ENCODE peak calls at places on chromosomes 7 and 10, in ten cellular contexts. Z, D, F, I, H, G, B, P, X and Q are unnamed samples.

GRCh38 chr7:71408276-71408675 is 276.3 kb downstream of the GALNT17 start:
- DNase-seq in I (no peak), B (no peak), F (no peak), P (no peak), H (no peak), Z (no peak), D (no peak), G (no peak), X (no peak), Q (no peak)

GRCh38 chr7:16419859-16420258 is 1.5 kb downstream of the CRPPA start:
- DNase-seq in F (no peak), P (no peak), B (no peak), Z (no peak), I (no peak), H (no peak), G (no peak), X (no peak), D (no peak), Q (no peak)

GRCh38 chr7:22193361-22194016 is 163.5 kb downstream of the RAPGEF5 start:
- DNase-seq in P (no peak), I (no peak), F (no peak), Z (no peak), B (peak), G (no peak), D (no peak), X (no peak), H (no peak), Q (no peak)

GRCh38 chr10:5623081-5623748 is 43.2 kb downstream of the ASB13 start:
- DNase-seq in D (peak), B (peak), I (peak), X (peak), Z (peak), G (peak), F (peak), P (peak), H (peak), Q (peak)

GRCh38 chr10:11424456-11425287 is 186.8 kb downstream of the USP6NL start:
- DNase-seq in H (peak), D (peak), I (no peak), F (peak), Z (no peak), G (no peak), B (peak), P (no peak), X (no peak), Q (no peak)

GRCh38 chr7:151361193-151361959 is 19.8 kb downstream of the NUB1 start:
- DNase-seq in Z (peak), P (no peak), I (no peak), D (no peak), F (no peak), G (no peak), H (no peak), B (no peak), X (no peak), Q (no peak)

GRCh38 chr10:95183132-95183450 is 10.9 kb upstream of the ACSM6 start:
- DNase-seq in H (no peak), F (no peak), Z (no peak), D (no peak), X (no peak), P (no peak), B (no peak), G (no peak), I (no peak), Q (no peak)

GRCh38 chr7:69739182-69739581 is 140.9 kb downstream of the AUTS2 start:
- DNase-seq in G (no peak), H (no peak), Z (no peak), B (no peak), F (no peak), P (no peak), D (no peak), X (no peak), I (no peak), Q (no peak)

GRCh38 chr7:148156248-148156647 is 434.3 kb upstream of the C7orf33 start:
- DNase-seq in P (no peak), Z (no peak), D (no peak), B (no peak), I (no peak), X (no peak), G (no peak), H (no peak), F (no peak), Q (no peak)

GRCh38 chr7:128839751-128840177 is 9.6 kb downstream of the FLNC start:
- DNase-seq in Z (no peak), X (no peak), I (no peak), B (no peak), P (no peak), G (no peak), H (no peak), F (no peak), D (no peak), Q (no peak)

GRCh38 chr10:28721318-28721717 is 44.0 kb downstream of the BAMBI start:
- DNase-seq in F (no peak), B (no peak), D (no peak), G (no peak), I (no peak), P (no peak), X (no peak), H (no peak), Z (no peak), Q (no peak)

GRCh38 chr10:49791100-49791499 is 29.0 kb upstream of the OGDHL start:
- DNase-seq in B (no peak), H (no peak), I (no peak), Z (no peak), P (no peak), F (no peak), G (no peak), D (no peak), X (no peak), Q (no peak)

GRCh38 chr7:43642897-43643630 is 60.2 kb downstream of the STK17A start:
- DNase-seq in H (no peak), X (no peak), D (no peak), P (no peak), F (no peak), B (no peak), G (no peak), Z (no peak), I (no peak), Q (no peak)

GRCh38 chr7:22821702-22822485 is 755 bp downstream of the TOMM7 start:
- DNase-seq in B (no peak), H (no peak), I (no peak), G (no peak), P (peak), X (no peak), F (no peak), D (no peak), Z (no peak), Q (no peak)

GRCh38 chr7:99314504-99314903 is 11.2 kb upstream of the ARPC1A start:
- DNase-seq in X (no peak), G (no peak), Z (no peak), P (no peak), D (peak), B (no peak), F (no peak), H (peak), I (no peak), Q (peak)

GRCh38 chr10:133185916-133186315 is 25.9 kb downstream of the KNDC1 start:
- DNase-seq in P (no peak), H (no peak), Z (no peak), F (peak), D (no peak), X (no peak), B (no peak), G (no peak), I (no peak), Q (no peak)
- TF ChIP-seq POLR2AphosphoS5 in P (no peak), H (no peak), Z (no peak), F (no peak), D (no peak), X (no peak), B (no peak), G (no peak), I (no peak), Q (no peak)

DNA sequence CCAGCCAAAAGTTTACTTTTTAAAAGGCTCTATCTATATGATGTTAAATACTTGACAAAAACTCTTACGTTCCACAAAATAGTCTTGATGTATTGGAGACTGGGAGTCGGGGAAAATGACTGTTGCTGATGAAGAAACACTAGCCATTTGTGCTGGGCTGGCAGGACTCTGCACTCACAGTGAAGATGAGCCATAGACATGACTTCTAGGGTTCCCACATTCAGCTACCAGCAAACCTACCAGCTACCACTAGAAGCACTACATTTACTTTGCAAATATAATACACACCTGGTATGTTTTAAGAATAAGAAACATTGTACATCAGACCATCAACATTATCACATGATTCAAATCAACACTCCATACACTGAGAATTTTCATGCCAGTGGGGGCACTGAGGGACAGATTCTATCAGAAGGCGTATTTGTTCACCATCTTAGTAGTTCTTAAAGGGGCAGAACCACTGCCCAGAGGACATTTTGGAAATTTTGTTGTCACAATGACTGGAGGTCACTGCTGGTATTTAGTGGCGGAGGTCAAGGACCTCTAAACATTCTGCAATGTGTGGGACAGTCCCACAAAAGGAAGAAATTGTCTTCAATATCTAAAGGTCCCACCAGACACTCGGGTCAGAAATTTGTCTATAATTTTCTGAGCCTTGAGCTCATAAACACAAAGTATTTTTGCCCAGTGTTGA is 52.3 kb downstream of the PARD3 start:
- DNase-seq in H (no peak), Z (no peak), P (no peak), D (no peak), B (no peak), X (no peak), I (no peak), F (no peak), G (no peak), Q (no peak)
- TF ChIP-seq POLR2AphosphoS5 in H (no peak), Z (no peak), P (no peak), D (no peak), B (no peak), X (no peak), I (no peak), F (no peak), G (no peak), Q (no peak)

GRCh38 chr10:63713191-63714144 is 192.3 kb downstream of the REEP3 start:
- DNase-seq in B (peak), Z (no peak), P (no peak), F (peak), G (no peak), I (no peak), X (no peak), H (peak), D (peak), Q (no peak)
- TF ChIP-seq POLR2AphosphoS5 in B (peak), Z (peak), P (no peak), F (peak), G (no peak), I (no peak), X (no peak), H (peak), D (peak), Q (no peak)

DNA sequence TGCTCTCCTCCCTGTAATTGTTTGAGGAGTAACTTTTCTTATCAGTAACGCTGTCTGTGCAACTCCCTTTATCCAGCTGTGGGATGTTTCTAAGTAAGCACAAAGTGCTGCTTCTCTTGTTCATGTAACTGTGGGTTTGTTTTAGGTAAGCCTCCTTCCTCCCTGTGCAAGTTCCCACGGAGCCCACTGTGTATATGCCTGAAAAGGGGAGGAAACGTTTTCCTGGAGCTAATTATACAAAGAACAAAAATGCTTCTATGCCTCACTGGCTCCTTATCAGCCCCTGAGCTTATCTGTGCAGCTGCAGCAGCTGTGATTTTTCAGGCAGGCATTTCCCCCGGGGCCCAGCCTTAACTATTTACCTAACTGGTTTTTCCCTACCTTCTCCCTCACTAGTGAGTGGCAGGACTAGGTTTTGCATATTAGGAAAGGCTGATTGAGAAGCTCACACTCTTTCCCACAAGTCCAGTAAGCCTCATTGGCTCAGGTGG is 593.4 kb upstream of the GHITM start:
- DNase-seq in I (no peak), G (no peak), Z (no peak), D (no peak), F (peak), P (no peak), X (no peak), B (no peak), H (no peak), Q (no peak)
- TF ChIP-seq POLR2AphosphoS5 in I (no peak), G (no peak), Z (no peak), D (no peak), F (no peak), P (no peak), X (no peak), B (no peak), H (no peak), Q (no peak)

DNA sequence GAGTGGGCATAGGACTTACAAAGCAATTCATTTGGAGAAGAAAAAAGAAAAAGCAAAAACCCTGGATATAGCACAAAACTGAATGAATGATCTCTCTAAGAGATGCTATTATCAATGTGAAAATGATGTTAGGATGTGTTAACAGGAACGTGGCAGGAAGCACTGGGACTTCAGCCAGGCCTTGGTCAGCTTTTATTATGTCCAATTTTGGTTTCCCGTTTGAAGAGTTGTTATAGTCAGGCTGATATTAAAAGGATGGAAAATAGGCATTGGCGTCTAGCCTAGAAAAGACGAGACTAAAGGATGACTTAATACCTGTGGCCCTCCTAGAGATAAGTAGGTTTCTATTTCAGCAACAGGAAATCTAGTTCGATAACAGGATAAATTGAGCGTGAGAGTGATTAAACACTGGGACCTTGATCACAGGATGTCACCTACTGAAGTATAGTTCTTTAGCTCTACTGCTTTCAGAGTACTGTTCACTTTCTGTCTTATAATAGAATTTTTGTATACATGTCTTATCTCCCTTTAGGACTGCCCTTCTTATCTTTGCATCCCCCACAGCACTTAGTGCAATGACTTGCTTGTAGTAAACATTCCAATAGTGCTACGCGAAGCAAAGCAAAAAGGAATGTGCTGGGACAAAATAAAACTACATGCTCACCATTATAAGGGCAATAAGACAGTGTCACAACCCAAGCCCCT is 99.8 kb upstream of the AGBL3 start:
- DNase-seq in H (no peak), P (no peak), I (no peak), B (no peak), Z (peak), G (no peak), F (no peak), X (no peak), D (no peak), Q (no peak)
- TF ChIP-seq POLR2AphosphoS5 in H (peak), P (no peak), I (no peak), B (no peak), Z (no peak), G (no peak), F (no peak), X (peak), D (no peak), Q (no peak)

DNA sequence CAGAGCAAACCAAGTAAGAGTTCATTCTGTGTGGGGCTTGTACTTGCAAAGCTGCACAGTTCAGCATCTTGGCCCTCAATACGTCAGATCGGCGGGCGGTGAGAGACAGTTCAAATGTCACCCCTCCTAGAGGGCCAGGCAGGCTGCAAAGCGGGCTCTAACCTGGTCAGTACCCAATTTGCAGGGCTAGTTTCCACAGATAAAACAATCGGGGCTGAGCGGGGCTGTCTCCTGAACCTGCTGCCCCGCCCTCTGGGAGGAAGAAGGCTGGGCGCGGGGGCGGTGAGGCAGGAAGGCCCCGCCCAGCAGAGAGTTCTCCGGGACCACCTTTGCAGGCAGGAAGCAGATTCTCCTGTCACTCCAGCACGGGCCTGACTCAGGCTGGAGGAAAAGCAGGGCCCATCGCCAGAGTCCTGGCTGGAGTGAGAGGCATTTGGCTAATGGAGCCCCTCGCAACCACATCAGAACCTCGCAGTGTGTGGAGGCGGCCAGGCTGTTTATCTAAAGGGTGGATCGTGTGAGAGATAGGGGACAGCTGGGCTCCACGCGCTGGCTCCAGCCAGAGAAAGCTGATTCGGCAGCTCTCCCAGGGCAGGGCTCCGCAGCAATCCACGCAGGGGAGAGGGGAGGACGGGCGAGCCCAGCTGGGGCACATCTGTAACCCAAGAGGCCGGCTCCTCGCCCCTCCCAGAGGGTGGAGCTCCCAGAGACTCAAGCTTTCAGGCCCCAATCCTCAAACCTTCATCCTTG is 83.1 kb downstream of the SH3PXD2A start:
- DNase-seq in G (peak), I (peak), H (peak), D (peak), P (no peak), Z (peak), B (peak), X (peak), F (peak), Q (peak)
- TF ChIP-seq POLR2AphosphoS5 in G (no peak), I (no peak), H (no peak), D (peak), P (no peak), Z (peak), B (peak), X (peak), F (peak), Q (no peak)